ENCODE peak calls at places on chromosomes 7 and 10, in six cellular contexts. One of them, this sample, is unnamed.

GRCh38 chr7:126723966-126724544 is 528.7 kb downstream of the GRM8 start:
- DNase-seq in NCI-H2081: no peak
- DNase-seq in dorsolateral prefrontal cortex: no peak
- DNase-seq in HFFc6: no peak
- DNase-seq in posterior vena cava: no peak
- DNase-seq in cerebellar cortex: no peak
- DNase-seq in this sample: no peak

GRCh38 chr10:86765548-86765947 is 9.1 kb downstream of the BMPR1A start:
- DNase-seq in NCI-H2081: no peak
- DNase-seq in dorsolateral prefrontal cortex: no peak
- DNase-seq in HFFc6: no peak
- DNase-seq in posterior vena cava: no peak
- DNase-seq in cerebellar cortex: no peak
- DNase-seq in this sample: no peak

GRCh38 chr7:96088579-96088978 is 233.3 kb downstream of the SLC25A13 start:
- DNase-seq in NCI-H2081: peak; percentile 80
- DNase-seq in dorsolateral prefrontal cortex: no peak
- DNase-seq in HFFc6: no peak
- DNase-seq in posterior vena cava: no peak
- DNase-seq in cerebellar cortex: no peak
- DNase-seq in this sample: no peak

GRCh38 chr10:86705905-86706304 is 37.6 kb downstream of the LDB3 start:
- DNase-seq in NCI-H2081: no peak
- DNase-seq in dorsolateral prefrontal cortex: no peak
- DNase-seq in HFFc6: no peak
- DNase-seq in posterior vena cava: no peak
- DNase-seq in cerebellar cortex: no peak
- DNase-seq in this sample: no peak

GRCh38 chr7:37558320-37558719 is 109.7 kb upstream of the ELMO1 start:
- DNase-seq in NCI-H2081: no peak
- DNase-seq in dorsolateral prefrontal cortex: no peak
- DNase-seq in HFFc6: no peak
- DNase-seq in posterior vena cava: no peak
- DNase-seq in cerebellar cortex: no peak
- DNase-seq in this sample: no peak

GRCh38 chr7:19177269-19177668 is 32.0 kb upstream of the FERD3L start:
- DNase-seq in NCI-H2081: peak; percentile 7
- DNase-seq in dorsolateral prefrontal cortex: no peak
- DNase-seq in HFFc6: no peak
- DNase-seq in posterior vena cava: no peak
- DNase-seq in cerebellar cortex: no peak
- DNase-seq in this sample: peak; percentile 6

GRCh38 chr10:59595584-59595983 is 114.1 kb downstream of the SLC16A9 start:
- DNase-seq in NCI-H2081: peak; percentile 38
- DNase-seq in dorsolateral prefrontal cortex: no peak
- DNase-seq in HFFc6: peak; percentile 7
- DNase-seq in posterior vena cava: no peak
- DNase-seq in cerebellar cortex: no peak
- DNase-seq in this sample: no peak

GRCh38 chr7:42227931-42228591 is 8.9 kb downstream of the GLI3 start:
- DNase-seq in NCI-H2081: no peak
- DNase-seq in dorsolateral prefrontal cortex: no peak
- DNase-seq in HFFc6: no peak
- DNase-seq in posterior vena cava: peak; percentile 86
- DNase-seq in cerebellar cortex: no peak
- DNase-seq in this sample: no peak

GRCh38 chr10:27611861-27612450 is 107.9 kb downstream of the RAB18 start:
- DNase-seq in NCI-H2081: no peak
- DNase-seq in dorsolateral prefrontal cortex: no peak
- DNase-seq in HFFc6: no peak
- DNase-seq in posterior vena cava: no peak
- DNase-seq in cerebellar cortex: no peak
- DNase-seq in this sample: no peak

GRCh38 chr7:47225387-47226170 is 356.3 kb downstream of the TNS3 start:
- DNase-seq in NCI-H2081: no peak
- DNase-seq in dorsolateral prefrontal cortex: no peak
- DNase-seq in HFFc6: no peak
- DNase-seq in posterior vena cava: no peak
- DNase-seq in cerebellar cortex: no peak
- DNase-seq in this sample: peak; percentile 58

GRCh38 chr7:39130740-39131538 is 153.2 kb downstream of the POU6F2 start:
- DNase-seq in NCI-H2081: peak; percentile 92
- DNase-seq in dorsolateral prefrontal cortex: no peak
- DNase-seq in HFFc6: no peak
- DNase-seq in posterior vena cava: no peak
- DNase-seq in cerebellar cortex: no peak
- DNase-seq in this sample: no peak

GRCh38 chr7:214410-215212 is 22.2 kb downstream of the FAM20C start:
- DNase-seq in NCI-H2081: no peak
- DNase-seq in dorsolateral prefrontal cortex: no peak
- DNase-seq in HFFc6: peak; percentile 40
- DNase-seq in posterior vena cava: no peak
- DNase-seq in cerebellar cortex: no peak
- DNase-seq in this sample: peak; percentile 41

GRCh38 chr10:4260483-4260882 is 475.5 kb upstream of the KLF6 start:
- DNase-seq in NCI-H2081: no peak
- DNase-seq in dorsolateral prefrontal cortex: no peak
- DNase-seq in HFFc6: no peak
- DNase-seq in posterior vena cava: no peak
- DNase-seq in cerebellar cortex: no peak
- DNase-seq in this sample: peak; percentile 52

GRCh38 chr10:110475722-110476515 is 21.8 kb upstream of the DUSP5 start:
- DNase-seq in NCI-H2081: no peak
- DNase-seq in dorsolateral prefrontal cortex: no peak
- DNase-seq in HFFc6: no peak
- DNase-seq in posterior vena cava: no peak
- DNase-seq in cerebellar cortex: peak; percentile 88
- DNase-seq in this sample: no peak

GRCh38 chr7:5629941-5630340 is 151.5 kb downstream of the RNF216 start:
- DNase-seq in NCI-H2081: no peak
- DNase-seq in dorsolateral prefrontal cortex: no peak
- DNase-seq in HFFc6: peak; percentile 77
- DNase-seq in posterior vena cava: peak; percentile 80
- DNase-seq in cerebellar cortex: peak; percentile 93
- DNase-seq in this sample: peak; percentile 66

GRCh38 chr10:73886625-73887024 is 12.3 kb upstream of the CAMK2G start:
- DNase-seq in NCI-H2081: no peak
- DNase-seq in dorsolateral prefrontal cortex: no peak
- DNase-seq in HFFc6: no peak
- DNase-seq in posterior vena cava: no peak
- DNase-seq in cerebellar cortex: peak; percentile 46
- DNase-seq in this sample: peak; percentile 42

GRCh38 chr7:113283861-113284260 is 165.5 kb upstream of the SMIM30 start:
- DNase-seq in NCI-H2081: no peak
- DNase-seq in dorsolateral prefrontal cortex: no peak
- DNase-seq in HFFc6: peak; percentile 55
- DNase-seq in posterior vena cava: no peak
- DNase-seq in cerebellar cortex: no peak
- DNase-seq in this sample: peak; percentile 3

GRCh38 chr10:13758302-13758701 is 171.5 kb downstream of the PRPF18 start:
- DNase-seq in NCI-H2081: no peak
- DNase-seq in dorsolateral prefrontal cortex: no peak
- DNase-seq in HFFc6: peak; percentile 65
- DNase-seq in posterior vena cava: no peak
- DNase-seq in cerebellar cortex: no peak
- DNase-seq in this sample: peak; percentile 71

GRCh38 chr10:52115823-52116222 is 198.3 kb upstream of the DKK1 start:
- DNase-seq in NCI-H2081: no peak
- DNase-seq in dorsolateral prefrontal cortex: no peak
- DNase-seq in HFFc6: peak; percentile 21
- DNase-seq in posterior vena cava: no peak
- DNase-seq in cerebellar cortex: no peak
- DNase-seq in this sample: no peak

GRCh38 chr7:70698219-70698832 is 433.6 kb upstream of the GALNT17 start:
- DNase-seq in NCI-H2081: peak; percentile 82
- DNase-seq in dorsolateral prefrontal cortex: no peak
- DNase-seq in HFFc6: peak; percentile 25
- DNase-seq in posterior vena cava: no peak
- DNase-seq in cerebellar cortex: peak; percentile 81
- DNase-seq in this sample: peak; percentile 79

GRCh38 chr7:36372156-36372555 is 17.5 kb upstream of the ANLN start:
- DNase-seq in NCI-H2081: no peak
- DNase-seq in dorsolateral prefrontal cortex: no peak
- DNase-seq in HFFc6: peak; percentile 73
- DNase-seq in posterior vena cava: no peak
- DNase-seq in cerebellar cortex: no peak
- DNase-seq in this sample: no peak

GRCh38 chr7:81690251-81690650 is 79.6 kb downstream of the HGF start:
- DNase-seq in NCI-H2081: no peak
- DNase-seq in dorsolateral prefrontal cortex: no peak
- DNase-seq in HFFc6: no peak
- DNase-seq in posterior vena cava: no peak
- DNase-seq in cerebellar cortex: no peak
- DNase-seq in this sample: peak; percentile 46

GRCh38 chr10:72076756-72077155 is 11.6 kb downstream of the SPOCK2 start:
- DNase-seq in NCI-H2081: no peak
- DNase-seq in dorsolateral prefrontal cortex: no peak
- DNase-seq in HFFc6: no peak
- DNase-seq in posterior vena cava: peak; percentile 35
- DNase-seq in cerebellar cortex: no peak
- DNase-seq in this sample: no peak

GRCh38 chr7:128867241-128867640 is 4.6 kb downstream of the ATP6V1F start:
- DNase-seq in NCI-H2081: no peak
- DNase-seq in dorsolateral prefrontal cortex: no peak
- DNase-seq in HFFc6: no peak
- DNase-seq in posterior vena cava: no peak
- DNase-seq in cerebellar cortex: no peak
- DNase-seq in this sample: no peak

GRCh38 chr7:100119701-100120517 is 475 bp downstream of the CNPY4 start:
- DNase-seq in NCI-H2081: peak; percentile 66
- DNase-seq in dorsolateral prefrontal cortex: peak; percentile 81
- DNase-seq in HFFc6: peak; percentile 50
- DNase-seq in posterior vena cava: peak; percentile 87
- DNase-seq in cerebellar cortex: peak; percentile 91
- DNase-seq in this sample: peak; percentile 82

GRCh38 chr7:150955519-150956394 is 22.4 kb downstream of the KCNH2 start:
- DNase-seq in NCI-H2081: no peak
- DNase-seq in dorsolateral prefrontal cortex: no peak
- DNase-seq in HFFc6: no peak
- DNase-seq in posterior vena cava: no peak
- DNase-seq in cerebellar cortex: no peak
- DNase-seq in this sample: peak; percentile 20

GRCh38 chr7:33982425-33982786 is 77.1 kb downstream of the BMPER start:
- DNase-seq in NCI-H2081: no peak
- DNase-seq in dorsolateral prefrontal cortex: no peak
- DNase-seq in HFFc6: peak; percentile 63
- DNase-seq in posterior vena cava: no peak
- DNase-seq in cerebellar cortex: no peak
- DNase-seq in this sample: peak; percentile 70

GRCh38 chr7:74655785-74656420 is 1.6 kb upstream of the GTF2I start:
- DNase-seq in NCI-H2081: peak; percentile 31
- DNase-seq in dorsolateral prefrontal cortex: no peak
- DNase-seq in HFFc6: no peak
- DNase-seq in posterior vena cava: peak; percentile 10
- DNase-seq in cerebellar cortex: no peak
- DNase-seq in this sample: no peak

GRCh38 chr10:110820321-110820814 is 51.4 kb upstream of the PDCD4 start:
- DNase-seq in NCI-H2081: no peak
- DNase-seq in dorsolateral prefrontal cortex: peak; percentile 45
- DNase-seq in HFFc6: peak; percentile 12
- DNase-seq in posterior vena cava: no peak
- DNase-seq in cerebellar cortex: peak; percentile 97
- DNase-seq in this sample: peak; percentile 68

GRCh38 chr7:6462094-6462493 is 14.3 kb upstream of the DAGLB start:
- DNase-seq in NCI-H2081: no peak
- DNase-seq in dorsolateral prefrontal cortex: no peak
- DNase-seq in HFFc6: no peak
- DNase-seq in posterior vena cava: no peak
- DNase-seq in cerebellar cortex: no peak
- DNase-seq in this sample: no peak

GRCh38 chr10:110357252-110357780 is 52.6 kb upstream of the SMNDC1 start:
- DNase-seq in NCI-H2081: no peak
- DNase-seq in dorsolateral prefrontal cortex: no peak
- DNase-seq in HFFc6: peak; percentile 96
- DNase-seq in posterior vena cava: no peak
- DNase-seq in cerebellar cortex: no peak
- DNase-seq in this sample: peak; percentile 96

GRCh38 chr7:105759670-105760548 is 116.5 kb downstream of the ATXN7L1 start:
- DNase-seq in NCI-H2081: peak; percentile 67
- DNase-seq in dorsolateral prefrontal cortex: peak; percentile 69
- DNase-seq in HFFc6: peak; percentile 69
- DNase-seq in posterior vena cava: no peak
- DNase-seq in cerebellar cortex: peak; percentile 74
- DNase-seq in this sample: peak; percentile 79

GRCh38 chr7:29565982-29566746 is 2.5 kb downstream of the PRR15 start:
- DNase-seq in NCI-H2081: peak; percentile 43
- DNase-seq in dorsolateral prefrontal cortex: no peak
- DNase-seq in HFFc6: no peak
- DNase-seq in posterior vena cava: peak; percentile 83
- DNase-seq in cerebellar cortex: no peak
- DNase-seq in this sample: no peak

GRCh38 chr10:82277591-82277990 is 402.6 kb downstream of the NRG3 start:
- DNase-seq in NCI-H2081: no peak
- DNase-seq in dorsolateral prefrontal cortex: no peak
- DNase-seq in HFFc6: no peak
- DNase-seq in posterior vena cava: no peak
- DNase-seq in cerebellar cortex: no peak
- DNase-seq in this sample: peak; percentile 77

GRCh38 chr7:72080865-72081264 is 331.3 kb downstream of the CALN1 start:
- DNase-seq in NCI-H2081: no peak
- DNase-seq in dorsolateral prefrontal cortex: no peak
- DNase-seq in HFFc6: no peak
- DNase-seq in posterior vena cava: no peak
- DNase-seq in cerebellar cortex: no peak
- DNase-seq in this sample: no peak

GRCh38 chr10:117543999-117544728 is 1.6 kb downstream of the EMX2 start:
- DNase-seq in NCI-H2081: no peak
- DNase-seq in dorsolateral prefrontal cortex: no peak
- DNase-seq in HFFc6: no peak
- DNase-seq in posterior vena cava: no peak
- DNase-seq in cerebellar cortex: no peak
- DNase-seq in this sample: peak; percentile 39